ENCODE peak calls at places on chromosomes 5 and 9, in six cellular contexts. B is CD8-positive, alpha-beta memory T cell; W is MV-4-11; L is GM18507; S is NCI-H460; Y is NCI-H146. H is an unnamed sample.

GRCh38 chr9:89576404-89576824 is 28.4 kb upstream of the GADD45G start:
- DNase-seq in B (no peak), W (peak), L (no peak), S (peak), Y (peak), H (no peak)

GRCh38 chr5:177304392-177305119 is 957 bp downstream of the PRELID1 start:
- DNase-seq in B (no peak), W (no peak), L (no peak), S (no peak), Y (no peak), H (no peak)

GRCh38 chr9:70389188-70389587 is 25.3 kb downstream of the KLF9 start:
- DNase-seq in B (no peak), W (no peak), L (no peak), S (no peak), Y (no peak), H (no peak)

GRCh38 chr9:34428325-34428958 is 29.9 kb downstream of the FAM219A start:
- DNase-seq in B (no peak), W (no peak), L (no peak), S (no peak), Y (peak), H (no peak)

GRCh38 chr5:76270214-76270613 is 132.9 kb upstream of the IQGAP2 start:
- DNase-seq in B (no peak), W (no peak), L (no peak), S (no peak), Y (no peak), H (no peak)

GRCh38 chr9:118238139-118238538 is 533.9 kb downstream of the TLR4 start:
- DNase-seq in B (no peak), W (no peak), L (no peak), S (no peak), Y (no peak), H (no peak)

GRCh38 chr9:98391884-98392283 is 136.4 kb upstream of the TBC1D2 start:
- DNase-seq in B (no peak), W (no peak), L (no peak), S (no peak), Y (no peak), H (no peak)

GRCh38 chr5:142080248-142080647 is 28.3 kb upstream of the NDFIP1 start:
- DNase-seq in B (no peak), W (no peak), L (no peak), S (no peak), Y (no peak), H (no peak)

H was measured in NCI-H226.